ENCODE peak calls at places on chromosomes 4 and X, in nine cellular contexts. I, H, U, D, B, P, A, N and W are unnamed samples.

GRCh38 chr4:169254546-169254983 is 16.2 kb downstream of the SH3RF1 start:
- DNase-seq in D (no peak), U (no peak), I (no peak), B (no peak), H (no peak), P (no peak), N (no peak), A (no peak), W (no peak)

GRCh38 chrX:131675596-131676194 is 131.8 kb downstream of the OR13H1 start:
- DNase-seq in D (no peak), I (peak; percentile 49), P (no peak), B (no peak), N (no peak), U (no peak), A (no peak), H (no peak), W (no peak)

GRCh38 chr4:121736735-121737351 is 28.1 kb downstream of the SMIM43 start:
- DNase-seq in I (peak; percentile 67), P (peak; percentile 6), N (peak; percentile 47), D (no peak), B (peak; percentile 53), A (no peak), U (peak; percentile 15), H (no peak), W (no peak)

GRCh38 chr4:8319731-8320385 is 50.3 kb downstream of the HTRA3 start:
- DNase-seq in D (peak; percentile 58), B (no peak), H (no peak), N (no peak), I (peak; percentile 21), A (no peak), U (no peak), P (no peak), W (no peak)

GRCh38 chr4:152316969-152317368 is 218.9 kb downstream of the FBXW7 start:
- DNase-seq in I (no peak), B (no peak), N (peak; percentile 12), D (no peak), P (no peak), A (no peak), U (no peak), H (no peak), W (no peak)

GRCh38 chrX:45401923-45402322 is 201.2 kb upstream of the DIPK2B start:
- DNase-seq in U (no peak), I (no peak), A (no peak), B (no peak), P (no peak), H (no peak), D (no peak), N (no peak), W (no peak)

GRCh38 chrX:125507119-125507518 is 187.4 kb downstream of the TEX13C start:
- DNase-seq in U (no peak), B (no peak), D (no peak), A (no peak), I (no peak), N (no peak), H (no peak), P (no peak), W (no peak)

GRCh38 chr4:182091128-182091527 is 152.1 kb upstream of the TENM3 start:
- DNase-seq in U (no peak), B (no peak), D (no peak), A (no peak), N (no peak), H (no peak), P (no peak), I (no peak), W (no peak)

GRCh38 chr4:112381996-112382692 is 85.0 kb downstream of the ALPK1 start:
- DNase-seq in P (no peak), B (no peak), N (no peak), A (no peak), H (no peak), U (no peak), I (no peak), D (no peak), W (no peak)

GRCh38 chr4:155952546-155952945 is 1.1 kb downstream of the CTSO start:
- DNase-seq in H (no peak), P (no peak), N (no peak), B (no peak), I (no peak), A (no peak), U (no peak), D (no peak), W (no peak)

GRCh38 chr4:183397741-183398297 is 46.6 kb upstream of the CDKN2AIP start:
- DNase-seq in B (no peak), U (no peak), A (no peak), N (no peak), H (no peak), P (no peak), I (no peak), D (no peak), W (no peak)

GRCh38 chrX:22314211-22314610 is 41.5 kb downstream of the CBLL2 start:
- DNase-seq in B (no peak), H (no peak), U (no peak), D (no peak), P (no peak), N (no peak), I (no peak), A (no peak), W (no peak)

GRCh38 chrX:70436380-70436779 is 8.3 kb upstream of the DLG3 start:
- DNase-seq in I (peak; percentile 84), D (no peak), N (no peak), P (no peak), A (no peak), B (no peak), H (no peak), U (no peak), W (no peak)

GRCh38 chr4:164531336-164531735 is 222.6 kb upstream of the SMIM31 start:
- DNase-seq in A (no peak), B (no peak), P (no peak), U (no peak), D (no peak), H (no peak), I (no peak), N (no peak), W (no peak)

GRCh38 chr4:120007171-120007894 is 59.3 kb downstream of the MAD2L1 start:
- DNase-seq in D (no peak), A (no peak), U (no peak), N (no peak), I (no peak), B (no peak), P (no peak), H (no peak), W (no peak)

GRCh38 chrX:10280061-10280460 is 123.3 kb downstream of the CLCN4 start:
- DNase-seq in P (no peak), N (no peak), A (no peak), B (no peak), I (no peak), U (no peak), H (no peak), D (peak; percentile 21), W (no peak)

GRCh38 chr4:35818520-35818919 is 425.8 kb downstream of the ARAP2 start:
- DNase-seq in P (no peak), I (no peak), A (no peak), N (no peak), D (no peak), H (no peak), U (no peak), B (no peak), W (no peak)

GRCh38 chrX:154380787-154381186 is 1.7 kb downstream of the EMD start:
- DNase-seq in U (no peak), N (no peak), A (no peak), P (no peak), H (no peak), B (no peak), I (no peak), D (no peak), W (no peak)

GRCh38 chrX:36908801-36909403 is 99.3 kb upstream of the FAM47C start:
- DNase-seq in A (no peak), N (no peak), D (no peak), B (no peak), I (no peak), P (no peak), H (no peak), U (no peak), W (no peak)

GRCh38 chr4:12932203-12932788 is 551.8 kb downstream of the RAB28 start:
- DNase-seq in U (no peak), B (no peak), P (no peak), A (no peak), D (no peak), N (no peak), I (no peak), H (no peak), W (no peak)

GRCh38 chr4:148978301-148978700 is 536.1 kb upstream of the NR3C2 start:
- DNase-seq in D (no peak), N (no peak), U (no peak), B (no peak), H (no peak), A (no peak), I (no peak), P (no peak), W (no peak)

GRCh38 chrX:153926594-153926862 is 464 bp upstream of the ARHGAP4 start:
- DNase-seq in N (no peak), U (no peak), H (no peak), D (no peak), A (no peak), P (no peak), I (no peak), B (no peak), W (no peak)

GRCh38 chrX:96480081-96480480 is 204.6 kb upstream of the DIAPH2 start:
- DNase-seq in H (no peak), N (no peak), A (no peak), U (no peak), D (no peak), B (no peak), I (no peak), P (no peak), W (no peak)

GRCh38 chr4:77959566-77960338 is 97.1 kb downstream of the MRPL1 start:
- DNase-seq in B (no peak), A (no peak), N (peak; percentile 23), P (peak; percentile 5), U (peak; percentile 10), H (no peak), I (no peak), D (no peak), W (no peak)

GRCh38 chr4:112296949-112297483 is at the start of gene ALPK1:
- DNase-seq in U (peak; percentile 40), H (no peak), N (no peak), P (no peak), B (peak; percentile 52), D (no peak), A (no peak), I (no peak), W (no peak)

GRCh38 chrX:63764946-63765345 is 20.1 kb downstream of the ARHGEF9 start:
- DNase-seq in P (no peak), U (no peak), D (no peak), A (no peak), H (no peak), N (no peak), B (no peak), I (no peak), W (no peak)

GRCh38 chrX:29671426-29671825 is 543.9 kb upstream of the MAGEB2 start:
- DNase-seq in N (no peak), I (no peak), A (no peak), P (no peak), B (no peak), H (no peak), D (no peak), U (no peak), W (no peak)